ENCODE peak calls at places on chromosomes 2 and 18, in ten cellular contexts. F is astrocyte of the spinal cord, S is thoracic aorta, O is heart left ventricle, X is breast epithelium, H is left ventricle myocardium inferior, W is K562, K is AG09309, D is lower leg skin, U is bronchial epithelial cell. L is an unnamed sample.
A peak's percentile ranks its signal among the peaks of the same experiment; 100 is the strongest.

GRCh38 chr18:55506074-55506473 is 81.9 kb downstream of the TCF4 start:
- DNase-seq in F (no peak), S (no peak), O (no peak), X (no peak), H (no peak), W (no peak), K (no peak), D (no peak), U (no peak), L (no peak)

GRCh38 chr18:25463726-25464125 is 111.8 kb upstream of the ZNF521 start:
- DNase-seq in F (no peak), S (no peak), O (no peak), X (no peak), H (no peak), W (no peak), K (no peak), D (no peak), U (no peak), L (no peak)

GRCh38 chr2:184558713-184559464 is 39.4 kb upstream of the ZNF804A start:
- DNase-seq in F (peak; percentile 32), S (no peak), O (no peak), X (no peak), H (no peak), W (no peak), K (no peak), D (no peak), U (no peak), L (peak; percentile 49)

GRCh38 chr2:65382776-65383357 is 49.5 kb downstream of the SPRED2 start:
- DNase-seq in F (peak; percentile 94), S (peak; percentile 55), O (peak; percentile 82), X (peak; percentile 82), H (peak; percentile 77), W (peak; percentile 97), K (peak; percentile 72), D (peak; percentile 71), U (peak; percentile 97), L (peak; percentile 94)

GRCh38 chr2:204251977-204252376 is 293.3 kb upstream of the PARD3B start:
- DNase-seq in F (no peak), S (no peak), O (no peak), X (no peak), H (no peak), W (no peak), K (no peak), D (no peak), U (no peak), L (no peak)

GRCh38 chr2:221850076-221850475 is 278.0 kb upstream of the EPHA4 start:
- DNase-seq in F (no peak), S (no peak), O (no peak), X (no peak), H (no peak), W (no peak), K (no peak), D (no peak), U (peak; percentile 3), L (no peak)

GRCh38 chr2:37648316-37649011 is 23.0 kb downstream of the CDC42EP3 start:
- DNase-seq in F (no peak), S (no peak), O (peak; percentile 61), X (peak; percentile 52), H (peak; percentile 71), W (no peak), K (no peak), D (no peak), U (no peak), L (no peak)

GRCh38 chr2:109728809-109729208 is 65.3 kb upstream of the RGPD5 start:
- DNase-seq in F (no peak), S (no peak), O (peak; percentile 31), X (peak; percentile 34), H (peak; percentile 38), W (no peak), K (no peak), D (peak; percentile 15), U (no peak), L (peak; percentile 14)

GRCh38 chr2:214960677-214961076 is 151.2 kb upstream of the BARD1 start:
- DNase-seq in F (peak; percentile 19), S (no peak), O (no peak), X (no peak), H (no peak), W (no peak), K (peak; percentile 1), D (no peak), U (peak; percentile 37), L (peak; percentile 14)

GRCh38 chr18:1513519-1513918 is 608.8 kb downstream of the ADCYAP1 start:
- DNase-seq in F (no peak), S (no peak), O (no peak), X (no peak), H (no peak), W (peak; percentile 55), K (no peak), D (no peak), U (no peak), L (no peak)

GRCh38 chr2:24945907-24946306 is 25.8 kb downstream of the DNAJC27 start:
- DNase-seq in F (no peak), S (no peak), O (no peak), X (no peak), H (no peak), W (no peak), K (no peak), D (no peak), U (peak; percentile 77), L (peak; percentile 60)

GRCh38 chr2:45786831-45787357 is 135.4 kb downstream of the PRKCE start:
- DNase-seq in F (no peak), S (no peak), O (no peak), X (no peak), H (no peak), W (no peak), K (no peak), D (no peak), U (no peak), L (peak; percentile 86)
- TF ChIP-seq CTCF in F (no peak), S (no peak), O (no peak), X (no peak), H (no peak), W (no peak), K (no peak), D (no peak), U (no peak), L (no peak)

GRCh38 chr2:675460-675859 is 1.7 kb downstream of the TMEM18 start:
- DNase-seq in F (no peak), S (no peak), O (no peak), X (no peak), H (no peak), W (no peak), K (no peak), D (no peak), U (no peak), L (no peak)
- H3K4me3 ChIP-seq in F (no peak overlapping the region), S (no peak overlapping the region), O (no peak overlapping the region), X (no peak overlapping the region), H (no peak overlapping the region), W (no peak overlapping the region), K (no peak overlapping the region), D (no peak overlapping the region), U (no peak overlapping the region), L (no peak overlapping the region)

GRCh38 chr2:137944714-137945113 is 19.6 kb upstream of the HNMT start:
- DNase-seq in F (no peak), S (no peak), O (no peak), X (no peak), H (no peak), W (no peak), K (no peak), D (no peak), U (no peak), L (no peak)
- TF ChIP-seq CTCF in F (no peak), S (no peak), O (no peak), X (no peak), H (no peak), W (no peak), K (no peak), D (no peak), U (no peak), L (no peak)

DNA sequence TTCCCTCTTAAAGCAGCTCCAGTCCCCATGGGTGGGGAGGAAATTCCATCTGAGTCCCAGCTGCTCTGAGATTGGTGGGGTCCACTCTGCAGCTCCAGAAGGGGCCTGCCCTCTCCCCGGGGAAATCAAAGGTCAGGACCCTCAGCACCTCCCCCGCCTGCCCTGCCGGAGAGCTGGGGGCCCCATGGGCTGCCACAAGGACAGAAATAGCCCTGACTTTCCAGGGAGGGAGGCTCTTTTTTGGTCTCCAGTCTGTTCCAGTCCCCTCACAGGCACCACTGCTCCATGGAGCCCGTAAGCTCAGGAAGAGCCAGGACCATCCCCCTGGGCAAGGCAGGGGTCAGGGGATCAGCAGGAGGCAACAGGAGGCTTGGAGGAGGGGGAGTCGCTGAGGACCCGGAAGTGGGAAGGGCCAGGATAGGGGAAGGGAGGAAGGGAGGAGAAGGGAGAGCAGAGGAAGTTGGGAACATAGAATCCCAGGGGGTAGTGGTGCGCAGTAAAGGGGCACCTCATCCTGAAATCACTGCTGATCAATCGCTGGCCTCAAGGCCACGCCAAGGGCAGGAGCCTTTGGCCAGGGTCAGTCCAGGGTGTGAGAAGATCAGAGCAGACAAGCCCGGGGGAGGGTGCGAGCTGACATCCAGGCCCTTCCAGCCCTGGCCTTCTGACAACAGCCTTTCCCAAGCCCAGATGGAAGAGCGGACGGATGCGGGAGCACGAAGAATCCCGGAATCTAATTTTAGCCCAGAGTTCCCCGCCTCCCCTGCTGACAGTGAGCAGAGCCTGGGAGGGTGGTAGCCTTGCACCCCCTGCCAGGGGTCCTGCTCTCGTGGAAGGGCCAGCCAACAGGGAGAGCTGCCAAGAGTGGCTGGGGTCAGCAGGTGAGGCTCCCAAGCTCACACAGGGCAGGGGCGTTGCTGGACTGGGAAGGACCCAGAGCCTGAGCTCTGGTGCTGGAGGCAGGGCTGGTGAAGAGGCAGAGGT is 7.5 kb downstream of the ADRA2B start:
- DNase-seq in F (no peak), S (no peak), O (peak; percentile 70), X (no peak), H (peak; percentile 64), W (no peak), K (no peak), D (no peak), U (no peak), L (peak; percentile 6)
- H3K4me3 ChIP-seq in F (no peak overlapping the region), S (no peak overlapping the region), O (peak overlapping the region; percentile 49), X (no peak overlapping the region), H (peak overlapping the region; percentile 53), W (no peak overlapping the region), K (no peak overlapping the region), D (no peak overlapping the region), U (no peak overlapping the region), L (no peak overlapping the region)

DNA sequence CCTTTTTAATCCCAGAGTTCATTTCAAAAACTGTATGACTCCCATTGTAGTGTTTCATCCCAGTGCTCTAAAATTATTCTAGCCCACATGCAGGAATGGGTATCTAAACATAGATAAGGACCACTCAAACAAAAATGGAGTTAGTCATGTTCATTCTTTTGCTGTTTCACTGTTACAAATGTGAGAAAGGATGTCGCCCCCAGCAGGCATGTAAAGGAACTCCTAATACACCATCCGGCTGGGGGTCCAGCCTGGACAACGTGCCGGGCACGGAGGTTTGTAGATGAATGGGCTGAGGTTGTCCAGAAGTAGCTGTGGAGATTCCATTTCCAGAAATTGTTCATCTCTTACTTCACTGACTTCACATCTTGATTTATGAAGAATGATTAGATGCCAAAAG is 101.9 kb upstream of the RAB12 start:
- DNase-seq in F (no peak), S (no peak), O (no peak), X (no peak), H (no peak), W (peak; percentile 44), K (no peak), D (no peak), U (peak; percentile 5), L (peak; percentile 22)
- TF ChIP-seq CTCF in F (peak; percentile 45), S (no peak), O (no peak), X (no peak), H (no peak), W (peak; percentile 53), K (peak; percentile 38), D (no peak), U (no peak), L (peak; percentile 45)

GRCh38 chr18:26978812-26979341 is 113.4 kb upstream of the AQP4 start:
- DNase-seq in F (no peak), S (no peak), O (no peak), X (no peak), H (no peak), W (no peak), K (no peak), D (no peak), U (no peak), L (no peak)
- H3K4me3 ChIP-seq in F (no peak overlapping the region), S (no peak overlapping the region), O (no peak overlapping the region), X (no peak overlapping the region), H (no peak overlapping the region), W (no peak overlapping the region), K (no peak overlapping the region), D (no peak overlapping the region), U (no peak overlapping the region), L (no peak overlapping the region)

L was measured in fibroblast of mammary gland.